ENCODE peak calls at places on chromosomes 11 and 22, in eight cellular contexts. One of them, this sample, is unnamed.

GRCh38 chr11:21838422-21838821 is 354.5 kb upstream of the ANO5 start:
- DNase-seq in GM23338: no peak
- DNase-seq in hepatocyte: no peak
- DNase-seq in PC-3: no peak
- DNase-seq in neural progenitor cell: no peak
- DNase-seq in MM.1S: no peak
- DNase-seq in HCT116: no peak
- DNase-seq in OCI-LY7: no peak
- DNase-seq in this sample: no peak

GRCh38 chr22:23832226-23833016 is 6.4 kb downstream of the DERL3 start:
- DNase-seq in PC-3: no peak
- DNase-seq in OCI-LY7: no peak
- DNase-seq in HCT116: no peak
- DNase-seq in MM.1S: no peak
- DNase-seq in GM23338: no peak
- DNase-seq in hepatocyte: no peak
- DNase-seq in neural progenitor cell: no peak
- DNase-seq in this sample: no peak

GRCh38 chr22:16953206-16954059 is 54.6 kb downstream of the GAB4 start:
- DNase-seq in MM.1S: no peak
- DNase-seq in neural progenitor cell: no peak
- DNase-seq in HCT116: no peak
- DNase-seq in GM23338: no peak
- DNase-seq in PC-3: no peak
- DNase-seq in hepatocyte: no peak
- DNase-seq in OCI-LY7: no peak
- DNase-seq in this sample: no peak

GRCh38 chr22:39283312-39284141 is 35.9 kb downstream of the RPL3 start:
- DNase-seq in GM23338: no peak
- DNase-seq in PC-3: no peak
- DNase-seq in HCT116: no peak
- DNase-seq in hepatocyte: peak
- DNase-seq in OCI-LY7: no peak
- DNase-seq in neural progenitor cell: no peak
- DNase-seq in MM.1S: no peak
- DNase-seq in this sample: no peak

GRCh38 chr11:33997473-33998347 is 53.8 kb upstream of the CAPRIN1 start:
- DNase-seq in GM23338: no peak
- DNase-seq in HCT116: no peak
- DNase-seq in MM.1S: no peak
- DNase-seq in OCI-LY7: no peak
- DNase-seq in neural progenitor cell: peak
- DNase-seq in PC-3: peak
- DNase-seq in hepatocyte: no peak
- DNase-seq in this sample: peak

GRCh38 chr11:61066645-61067044 is 35.6 kb upstream of the CD5 start:
- DNase-seq in OCI-LY7: no peak
- DNase-seq in PC-3: no peak
- DNase-seq in GM23338: no peak
- DNase-seq in hepatocyte: no peak
- DNase-seq in HCT116: no peak
- DNase-seq in neural progenitor cell: no peak
- DNase-seq in MM.1S: no peak
- DNase-seq in this sample: no peak

GRCh38 chr22:47918936-47919505 is 1156.6 kb downstream of the TBC1D22A start:
- DNase-seq in hepatocyte: no peak
- DNase-seq in MM.1S: peak
- DNase-seq in PC-3: no peak
- DNase-seq in HCT116: no peak
- DNase-seq in OCI-LY7: peak
- DNase-seq in neural progenitor cell: peak
- DNase-seq in GM23338: no peak
- DNase-seq in this sample: no peak

GRCh38 chr22:29625090-29625825 is 21.8 kb downstream of the NF2 start:
- DNase-seq in PC-3: peak
- DNase-seq in GM23338: peak
- DNase-seq in MM.1S: peak
- DNase-seq in HCT116: no peak
- DNase-seq in OCI-LY7: peak
- DNase-seq in neural progenitor cell: peak
- DNase-seq in hepatocyte: peak
- DNase-seq in this sample: peak

GRCh38 chr11:65530157-65530496 is 5.2 kb downstream of the SCYL1 start:
- DNase-seq in MM.1S: no peak
- DNase-seq in neural progenitor cell: no peak
- DNase-seq in hepatocyte: peak
- DNase-seq in PC-3: no peak
- DNase-seq in HCT116: no peak
- DNase-seq in GM23338: peak
- DNase-seq in OCI-LY7: peak
- DNase-seq in this sample: peak

GRCh38 chr11:36427079-36427478 is 83.0 kb downstream of the TRAF6 start:
- DNase-seq in MM.1S: no peak
- DNase-seq in HCT116: no peak
- DNase-seq in GM23338: no peak
- DNase-seq in neural progenitor cell: no peak
- DNase-seq in OCI-LY7: no peak
- DNase-seq in PC-3: no peak
- DNase-seq in hepatocyte: no peak
- DNase-seq in this sample: peak

GRCh38 chr11:75667268-75667830 is 1.5 kb downstream of the MAP6 start:
- DNase-seq in GM23338: peak
- DNase-seq in neural progenitor cell: peak
- DNase-seq in HCT116: no peak
- DNase-seq in OCI-LY7: no peak
- DNase-seq in MM.1S: no peak
- DNase-seq in PC-3: peak
- DNase-seq in hepatocyte: peak
- DNase-seq in this sample: peak

GRCh38 chr22:24067587-24068376 is 56.7 kb downstream of the CABIN1 start:
- DNase-seq in MM.1S: no peak
- DNase-seq in hepatocyte: no peak
- DNase-seq in GM23338: no peak
- DNase-seq in PC-3: no peak
- DNase-seq in HCT116: no peak
- DNase-seq in neural progenitor cell: no peak
- DNase-seq in OCI-LY7: peak
- DNase-seq in this sample: no peak

GRCh38 chr11:95711945-95712221 is 77.7 kb downstream of the FAM76B start:
- DNase-seq in GM23338: no peak
- DNase-seq in hepatocyte: no peak
- DNase-seq in PC-3: no peak
- DNase-seq in HCT116: no peak
- DNase-seq in MM.1S: no peak
- DNase-seq in OCI-LY7: no peak
- DNase-seq in neural progenitor cell: no peak
- DNase-seq in this sample: no peak

GRCh38 chr11:73335204-73335923 is 27.3 kb downstream of the ARHGEF17 start:
- DNase-seq in neural progenitor cell: peak
- DNase-seq in MM.1S: peak
- DNase-seq in PC-3: peak
- DNase-seq in GM23338: peak
- DNase-seq in hepatocyte: peak
- DNase-seq in HCT116: peak
- DNase-seq in OCI-LY7: peak
- DNase-seq in this sample: peak

GRCh38 chr11:120037111-120037510 is 100.8 kb downstream of the TRIM29 start:
- DNase-seq in MM.1S: no peak
- DNase-seq in hepatocyte: no peak
- DNase-seq in GM23338: no peak
- DNase-seq in PC-3: no peak
- DNase-seq in OCI-LY7: no peak
- DNase-seq in HCT116: no peak
- DNase-seq in neural progenitor cell: no peak
- DNase-seq in this sample: no peak

GRCh38 chr11:120032766-120033390 is 105.0 kb downstream of the TRIM29 start:
- DNase-seq in HCT116: no peak
- DNase-seq in hepatocyte: no peak
- DNase-seq in OCI-LY7: no peak
- DNase-seq in GM23338: no peak
- DNase-seq in PC-3: no peak
- DNase-seq in MM.1S: no peak
- DNase-seq in neural progenitor cell: no peak
- DNase-seq in this sample: no peak

GRCh38 chr11:120034176-120034575 is 103.7 kb downstream of the TRIM29 start:
- DNase-seq in hepatocyte: no peak
- DNase-seq in neural progenitor cell: no peak
- DNase-seq in HCT116: no peak
- DNase-seq in OCI-LY7: no peak
- DNase-seq in GM23338: no peak
- DNase-seq in PC-3: no peak
- DNase-seq in MM.1S: no peak
- DNase-seq in this sample: no peak

GRCh38 chr11:120035756-120036155 is 102.2 kb downstream of the TRIM29 start:
- DNase-seq in MM.1S: no peak
- DNase-seq in hepatocyte: no peak
- DNase-seq in OCI-LY7: no peak
- DNase-seq in PC-3: no peak
- DNase-seq in HCT116: no peak
- DNase-seq in GM23338: no peak
- DNase-seq in neural progenitor cell: no peak
- DNase-seq in this sample: no peak

GRCh38 chr11:120034881-120035620 is 102.9 kb downstream of the TRIM29 start:
- DNase-seq in neural progenitor cell: no peak
- DNase-seq in GM23338: no peak
- DNase-seq in hepatocyte: no peak
- DNase-seq in OCI-LY7: no peak
- DNase-seq in PC-3: no peak
- DNase-seq in HCT116: no peak
- DNase-seq in MM.1S: no peak
- DNase-seq in this sample: no peak
- TF ChIP-seq EZH2phosphoT487 in neural progenitor cell: no peak
- TF ChIP-seq EZH2phosphoT487 in GM23338: no peak
- TF ChIP-seq EZH2phosphoT487 in hepatocyte: no peak
- TF ChIP-seq EZH2phosphoT487 in OCI-LY7: no peak
- TF ChIP-seq EZH2phosphoT487 in PC-3: no peak
- TF ChIP-seq EZH2phosphoT487 in HCT116: no peak
- TF ChIP-seq EZH2phosphoT487 in MM.1S: no peak
- TF ChIP-seq EZH2phosphoT487 in this sample: no peak

DNA sequence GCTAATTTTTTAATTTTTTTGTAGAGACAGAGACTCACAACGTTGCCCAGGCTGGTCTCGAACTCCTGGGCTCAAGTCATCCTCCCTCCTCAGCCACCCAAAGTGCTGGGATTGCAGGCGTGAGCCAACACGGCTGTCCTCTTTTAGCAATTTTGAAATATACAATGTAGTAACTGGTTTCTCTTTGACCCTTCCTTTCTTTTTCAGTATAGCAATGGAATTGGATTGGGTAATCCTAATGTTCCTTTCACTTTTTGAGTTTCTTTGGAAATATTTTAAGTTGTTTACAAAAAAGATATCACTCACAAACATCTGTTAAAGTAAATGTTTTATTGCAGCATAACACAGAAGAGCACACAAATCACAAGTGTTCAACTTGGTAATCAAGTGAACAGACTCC is 44.7 kb upstream of the EP300 start:
- DNase-seq in neural progenitor cell: no peak
- DNase-seq in hepatocyte: no peak
- DNase-seq in GM23338: no peak
- DNase-seq in PC-3: no peak
- DNase-seq in OCI-LY7: no peak
- DNase-seq in HCT116: no peak
- DNase-seq in MM.1S: no peak
- DNase-seq in this sample: no peak
- H3K27ac ChIP-seq in neural progenitor cell: no peak
- H3K27ac ChIP-seq in hepatocyte: no peak
- H3K27ac ChIP-seq in GM23338: no peak
- H3K27ac ChIP-seq in PC-3: no peak
- H3K27ac ChIP-seq in OCI-LY7: no peak
- H3K27ac ChIP-seq in HCT116: no peak
- H3K27ac ChIP-seq in MM.1S: no peak
- H3K27ac ChIP-seq in this sample: no peak

DNA sequence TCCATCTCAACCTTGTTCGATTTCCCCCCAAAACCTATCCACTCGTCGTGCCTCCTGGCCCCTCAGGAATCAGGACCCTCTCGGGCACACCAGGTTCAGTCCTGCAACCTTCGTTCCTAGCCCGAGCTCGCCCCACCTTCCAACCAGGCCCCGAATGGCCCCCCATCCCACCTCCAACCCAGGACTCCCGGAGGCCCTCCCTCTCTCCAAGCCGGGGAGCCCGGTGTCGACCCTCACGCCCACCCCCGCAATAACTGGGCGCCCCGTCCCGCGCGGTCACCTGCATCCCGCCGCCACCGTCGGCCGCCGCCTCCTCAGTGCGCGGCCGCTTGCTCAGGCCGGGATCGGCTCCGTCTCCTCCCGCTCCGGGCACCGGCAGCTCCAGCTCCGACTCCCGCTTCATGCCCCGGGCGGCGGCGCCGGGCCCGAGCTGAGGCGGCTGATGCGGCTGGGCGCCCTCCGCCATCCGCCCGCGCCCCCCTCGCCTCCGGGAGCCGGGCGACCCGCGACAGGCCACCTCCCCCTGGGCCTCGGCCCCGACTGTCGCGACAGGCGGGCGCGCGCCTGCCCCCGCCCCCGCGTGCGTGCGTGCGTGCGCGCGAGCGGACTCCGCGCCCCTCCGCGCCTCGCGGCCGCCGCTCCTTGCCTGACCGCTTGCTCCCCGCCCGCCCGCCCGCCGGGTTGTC is 521 bp downstream of the RBFOX2 start:
- DNase-seq in hepatocyte: no peak
- DNase-seq in MM.1S: peak
- DNase-seq in HCT116: no peak
- DNase-seq in neural progenitor cell: peak
- DNase-seq in GM23338: peak
- DNase-seq in PC-3: peak
- DNase-seq in OCI-LY7: peak
- DNase-seq in this sample: no peak
- TF ChIP-seq EZH2phosphoT487 in hepatocyte: no peak
- TF ChIP-seq EZH2phosphoT487 in MM.1S: no peak
- TF ChIP-seq EZH2phosphoT487 in HCT116: no peak
- TF ChIP-seq EZH2phosphoT487 in neural progenitor cell: no peak
- TF ChIP-seq EZH2phosphoT487 in GM23338: no peak
- TF ChIP-seq EZH2phosphoT487 in PC-3: no peak
- TF ChIP-seq EZH2phosphoT487 in OCI-LY7: no peak
- TF ChIP-seq EZH2phosphoT487 in this sample: no peak

DNA sequence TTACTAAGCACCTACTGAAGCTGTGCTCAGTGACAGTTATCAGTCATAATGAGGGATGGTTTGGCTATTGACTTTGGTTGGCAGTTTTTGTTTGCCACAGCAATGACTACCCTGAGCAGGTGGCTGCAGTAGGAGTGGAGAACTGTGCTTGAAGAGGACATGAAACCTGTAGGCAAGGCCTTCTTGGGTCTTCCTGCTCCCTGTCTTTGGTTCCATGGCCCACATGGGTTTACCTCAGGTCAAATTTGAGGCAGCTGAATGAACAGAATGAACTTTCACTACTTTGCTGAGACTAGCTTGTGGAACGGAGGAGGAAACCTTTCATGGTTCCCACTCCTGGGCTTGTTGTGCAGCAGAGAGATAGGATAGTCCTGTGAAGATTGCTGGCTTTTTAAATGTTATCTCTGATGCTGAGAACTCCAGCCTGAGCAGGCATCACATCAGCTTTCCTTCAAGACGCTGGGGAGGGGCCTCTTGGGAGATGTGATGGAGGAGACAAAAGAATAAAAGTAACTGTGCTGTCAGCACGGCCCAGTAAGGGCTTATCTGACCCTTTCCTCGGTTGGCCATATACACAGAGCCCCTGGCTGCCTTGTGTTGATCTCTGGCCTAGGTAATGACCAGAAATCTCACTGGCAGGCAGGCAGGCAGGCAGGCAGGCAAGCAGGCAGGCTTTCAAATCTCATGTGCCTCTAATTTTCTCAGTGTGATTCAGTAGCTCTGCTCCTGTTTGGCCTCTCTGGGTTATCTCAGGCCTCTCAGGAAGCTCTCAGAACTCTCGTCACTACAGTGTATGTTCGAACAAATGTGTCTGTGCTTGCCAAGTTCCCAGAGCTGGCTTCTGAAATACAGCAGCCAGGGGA is 12.0 kb downstream of the STIM1 start:
- DNase-seq in hepatocyte: peak
- DNase-seq in GM23338: no peak
- DNase-seq in OCI-LY7: peak
- DNase-seq in neural progenitor cell: no peak
- DNase-seq in MM.1S: peak
- DNase-seq in PC-3: no peak
- DNase-seq in HCT116: no peak
- DNase-seq in this sample: no peak
- H3K27ac ChIP-seq in hepatocyte: peak
- H3K27ac ChIP-seq in GM23338: no peak
- H3K27ac ChIP-seq in OCI-LY7: peak
- H3K27ac ChIP-seq in neural progenitor cell: no peak
- H3K27ac ChIP-seq in MM.1S: peak
- H3K27ac ChIP-seq in PC-3: no peak
- H3K27ac ChIP-seq in HCT116: no peak
- H3K27ac ChIP-seq in this sample: no peak